ENCODE peak calls at places on chromosomes 13 and 19, in nine cellular contexts. One of them, this sample, is unnamed.

GRCh38 chr19:41746593-41747227 is 8.6 kb upstream of the CEACAM6 start:
- DNase-seq in NCI-H1105: peak
- DNase-seq in endothelial cell: peak
- DNase-seq in NCI-H1694 treated with DMSO at 0.1 percent for 48 hours: peak
- DNase-seq in T-helper 17 cell: no peak
- DNase-seq in memory B cell: peak
- DNase-seq in AG04449: peak
- DNase-seq in mesenteric fat pad: no peak
- DNase-seq in stimulated activated CD8-positive, alpha-beta memory T cell treated with anti-CD3 and anti-CD28 coated beads, Interleukin-2, amount 100 ng/mL, for 1 hour: peak
- DNase-seq in this sample: no peak

GRCh38 chr19:48230555-48231129 is 25.1 kb downstream of the CARD8 start:
- DNase-seq in NCI-H1105: no peak
- DNase-seq in endothelial cell: no peak
- DNase-seq in NCI-H1694 treated with DMSO at 0.1 percent for 48 hours: no peak
- DNase-seq in T-helper 17 cell: no peak
- DNase-seq in memory B cell: no peak
- DNase-seq in AG04449: no peak
- DNase-seq in mesenteric fat pad: no peak
- DNase-seq in stimulated activated CD8-positive, alpha-beta memory T cell treated with anti-CD3 and anti-CD28 coated beads, Interleukin-2, amount 100 ng/mL, for 1 hour: no peak
- DNase-seq in this sample: no peak

GRCh38 chr13:30870049-30870884 is 35.8 kb upstream of the MEDAG start:
- DNase-seq in NCI-H1105: no peak
- DNase-seq in endothelial cell: no peak
- DNase-seq in NCI-H1694 treated with DMSO at 0.1 percent for 48 hours: no peak
- DNase-seq in T-helper 17 cell: no peak
- DNase-seq in memory B cell: no peak
- DNase-seq in AG04449: peak
- DNase-seq in mesenteric fat pad: peak
- DNase-seq in stimulated activated CD8-positive, alpha-beta memory T cell treated with anti-CD3 and anti-CD28 coated beads, Interleukin-2, amount 100 ng/mL, for 1 hour: no peak
- DNase-seq in this sample: no peak

GRCh38 chr13:99619207-99619606 is 117.9 kb downstream of the TM9SF2 start:
- DNase-seq in NCI-H1105: no peak
- DNase-seq in endothelial cell: no peak
- DNase-seq in NCI-H1694 treated with DMSO at 0.1 percent for 48 hours: no peak
- DNase-seq in T-helper 17 cell: no peak
- DNase-seq in memory B cell: no peak
- DNase-seq in AG04449: no peak
- DNase-seq in mesenteric fat pad: no peak
- DNase-seq in stimulated activated CD8-positive, alpha-beta memory T cell treated with anti-CD3 and anti-CD28 coated beads, Interleukin-2, amount 100 ng/mL, for 1 hour: no peak
- DNase-seq in this sample: no peak

GRCh38 chr19:4134351-4134750 is 10.4 kb upstream of the MAP2K2 start:
- DNase-seq in NCI-H1105: no peak
- DNase-seq in endothelial cell: no peak
- DNase-seq in NCI-H1694 treated with DMSO at 0.1 percent for 48 hours: no peak
- DNase-seq in T-helper 17 cell: no peak
- DNase-seq in memory B cell: no peak
- DNase-seq in AG04449: no peak
- DNase-seq in mesenteric fat pad: no peak
- DNase-seq in stimulated activated CD8-positive, alpha-beta memory T cell treated with anti-CD3 and anti-CD28 coated beads, Interleukin-2, amount 100 ng/mL, for 1 hour: no peak
- DNase-seq in this sample: no peak

GRCh38 chr13:46202956-46203355 is 8.8 kb upstream of the LRRC63 start:
- DNase-seq in NCI-H1105: no peak
- DNase-seq in endothelial cell: no peak
- DNase-seq in NCI-H1694 treated with DMSO at 0.1 percent for 48 hours: no peak
- DNase-seq in T-helper 17 cell: no peak
- DNase-seq in memory B cell: no peak
- DNase-seq in AG04449: no peak
- DNase-seq in mesenteric fat pad: no peak
- DNase-seq in stimulated activated CD8-positive, alpha-beta memory T cell treated with anti-CD3 and anti-CD28 coated beads, Interleukin-2, amount 100 ng/mL, for 1 hour: no peak
- DNase-seq in this sample: no peak

GRCh38 chr13:111512707-111513106 is 192.3 kb downstream of the TEX29 start:
- DNase-seq in NCI-H1105: no peak
- DNase-seq in endothelial cell: no peak
- DNase-seq in NCI-H1694 treated with DMSO at 0.1 percent for 48 hours: no peak
- DNase-seq in T-helper 17 cell: no peak
- DNase-seq in memory B cell: no peak
- DNase-seq in AG04449: no peak
- DNase-seq in mesenteric fat pad: peak
- DNase-seq in stimulated activated CD8-positive, alpha-beta memory T cell treated with anti-CD3 and anti-CD28 coated beads, Interleukin-2, amount 100 ng/mL, for 1 hour: no peak
- DNase-seq in this sample: no peak

GRCh38 chr19:47093254-47093653 is 20.3 kb downstream of the ZC3H4 start:
- DNase-seq in NCI-H1105: no peak
- DNase-seq in endothelial cell: no peak
- DNase-seq in NCI-H1694 treated with DMSO at 0.1 percent for 48 hours: no peak
- DNase-seq in T-helper 17 cell: no peak
- DNase-seq in memory B cell: no peak
- DNase-seq in AG04449: no peak
- DNase-seq in mesenteric fat pad: no peak
- DNase-seq in stimulated activated CD8-positive, alpha-beta memory T cell treated with anti-CD3 and anti-CD28 coated beads, Interleukin-2, amount 100 ng/mL, for 1 hour: no peak
- DNase-seq in this sample: no peak

GRCh38 chr13:51000576-51001260 is 91.1 kb downstream of the RNASEH2B start:
- DNase-seq in NCI-H1105: peak
- DNase-seq in endothelial cell: no peak
- DNase-seq in NCI-H1694 treated with DMSO at 0.1 percent for 48 hours: peak
- DNase-seq in T-helper 17 cell: no peak
- DNase-seq in memory B cell: no peak
- DNase-seq in AG04449: no peak
- DNase-seq in mesenteric fat pad: no peak
- DNase-seq in stimulated activated CD8-positive, alpha-beta memory T cell treated with anti-CD3 and anti-CD28 coated beads, Interleukin-2, amount 100 ng/mL, for 1 hour: no peak
- DNase-seq in this sample: no peak

GRCh38 chr19:6772028-6772865 is at the start of gene VAV1:
- DNase-seq in NCI-H1105: no peak
- DNase-seq in endothelial cell: no peak
- DNase-seq in NCI-H1694 treated with DMSO at 0.1 percent for 48 hours: no peak
- DNase-seq in T-helper 17 cell: peak
- DNase-seq in memory B cell: peak
- DNase-seq in AG04449: no peak
- DNase-seq in mesenteric fat pad: no peak
- DNase-seq in stimulated activated CD8-positive, alpha-beta memory T cell treated with anti-CD3 and anti-CD28 coated beads, Interleukin-2, amount 100 ng/mL, for 1 hour: peak
- DNase-seq in this sample: peak

GRCh38 chr13:105474983-105475382 is 1060.5 kb downstream of the EFNB2 start:
- DNase-seq in NCI-H1105: no peak
- DNase-seq in endothelial cell: no peak
- DNase-seq in NCI-H1694 treated with DMSO at 0.1 percent for 48 hours: no peak
- DNase-seq in T-helper 17 cell: no peak
- DNase-seq in memory B cell: no peak
- DNase-seq in AG04449: no peak
- DNase-seq in mesenteric fat pad: no peak
- DNase-seq in stimulated activated CD8-positive, alpha-beta memory T cell treated with anti-CD3 and anti-CD28 coated beads, Interleukin-2, amount 100 ng/mL, for 1 hour: no peak
- DNase-seq in this sample: no peak

GRCh38 chr13:31160857-31161582 is 684 bp downstream of the HSPH1 start:
- DNase-seq in NCI-H1105: no peak
- DNase-seq in endothelial cell: peak
- DNase-seq in NCI-H1694 treated with DMSO at 0.1 percent for 48 hours: no peak
- DNase-seq in T-helper 17 cell: peak
- DNase-seq in memory B cell: peak
- DNase-seq in AG04449: no peak
- DNase-seq in mesenteric fat pad: peak
- DNase-seq in stimulated activated CD8-positive, alpha-beta memory T cell treated with anti-CD3 and anti-CD28 coated beads, Interleukin-2, amount 100 ng/mL, for 1 hour: peak
- DNase-seq in this sample: peak

GRCh38 chr13:25881136-25881926 is 170.5 kb downstream of the SHISA2 start:
- DNase-seq in NCI-H1105: no peak
- DNase-seq in endothelial cell: no peak
- DNase-seq in NCI-H1694 treated with DMSO at 0.1 percent for 48 hours: no peak
- DNase-seq in T-helper 17 cell: no peak
- DNase-seq in memory B cell: no peak
- DNase-seq in AG04449: no peak
- DNase-seq in mesenteric fat pad: no peak
- DNase-seq in stimulated activated CD8-positive, alpha-beta memory T cell treated with anti-CD3 and anti-CD28 coated beads, Interleukin-2, amount 100 ng/mL, for 1 hour: no peak
- DNase-seq in this sample: no peak

GRCh38 chr13:47672982-47673670 is 327.9 kb downstream of the SUCLA2 start:
- DNase-seq in NCI-H1105: no peak
- DNase-seq in endothelial cell: no peak
- DNase-seq in NCI-H1694 treated with DMSO at 0.1 percent for 48 hours: no peak
- DNase-seq in T-helper 17 cell: no peak
- DNase-seq in memory B cell: no peak
- DNase-seq in AG04449: peak
- DNase-seq in mesenteric fat pad: no peak
- DNase-seq in stimulated activated CD8-positive, alpha-beta memory T cell treated with anti-CD3 and anti-CD28 coated beads, Interleukin-2, amount 100 ng/mL, for 1 hour: no peak
- DNase-seq in this sample: no peak

GRCh38 chr19:2446390-2446789 is 10.4 kb downstream of the LMNB2 start:
- DNase-seq in NCI-H1105: no peak
- DNase-seq in endothelial cell: no peak
- DNase-seq in NCI-H1694 treated with DMSO at 0.1 percent for 48 hours: no peak
- DNase-seq in T-helper 17 cell: no peak
- DNase-seq in memory B cell: no peak
- DNase-seq in AG04449: no peak
- DNase-seq in mesenteric fat pad: no peak
- DNase-seq in stimulated activated CD8-positive, alpha-beta memory T cell treated with anti-CD3 and anti-CD28 coated beads, Interleukin-2, amount 100 ng/mL, for 1 hour: no peak
- DNase-seq in this sample: no peak

GRCh38 chr19:48487944-48488343 is 18.8 kb downstream of the CYTH2 start:
- DNase-seq in NCI-H1105: no peak
- DNase-seq in endothelial cell: no peak
- DNase-seq in NCI-H1694 treated with DMSO at 0.1 percent for 48 hours: no peak
- DNase-seq in T-helper 17 cell: no peak
- DNase-seq in memory B cell: no peak
- DNase-seq in AG04449: peak
- DNase-seq in mesenteric fat pad: no peak
- DNase-seq in stimulated activated CD8-positive, alpha-beta memory T cell treated with anti-CD3 and anti-CD28 coated beads, Interleukin-2, amount 100 ng/mL, for 1 hour: no peak
- DNase-seq in this sample: no peak

GRCh38 chr13:50214514-50214913 is 199.3 kb downstream of the KCNRG start:
- DNase-seq in NCI-H1105: no peak
- DNase-seq in endothelial cell: no peak
- DNase-seq in NCI-H1694 treated with DMSO at 0.1 percent for 48 hours: no peak
- DNase-seq in T-helper 17 cell: no peak
- DNase-seq in memory B cell: no peak
- DNase-seq in AG04449: no peak
- DNase-seq in mesenteric fat pad: no peak
- DNase-seq in stimulated activated CD8-positive, alpha-beta memory T cell treated with anti-CD3 and anti-CD28 coated beads, Interleukin-2, amount 100 ng/mL, for 1 hour: no peak
- DNase-seq in this sample: no peak

GRCh38 chr13:33525759-33526158 is 240.2 kb upstream of the STARD13 start:
- DNase-seq in NCI-H1105: no peak
- DNase-seq in endothelial cell: no peak
- DNase-seq in NCI-H1694 treated with DMSO at 0.1 percent for 48 hours: no peak
- DNase-seq in T-helper 17 cell: no peak
- DNase-seq in memory B cell: no peak
- DNase-seq in AG04449: no peak
- DNase-seq in mesenteric fat pad: no peak
- DNase-seq in stimulated activated CD8-positive, alpha-beta memory T cell treated with anti-CD3 and anti-CD28 coated beads, Interleukin-2, amount 100 ng/mL, for 1 hour: no peak
- DNase-seq in this sample: no peak

GRCh38 chr19:43519436-43520088 is 7.4 kb downstream of the ETHE1 start:
- DNase-seq in NCI-H1105: peak
- DNase-seq in endothelial cell: peak
- DNase-seq in NCI-H1694 treated with DMSO at 0.1 percent for 48 hours: peak
- DNase-seq in T-helper 17 cell: peak
- DNase-seq in memory B cell: peak
- DNase-seq in AG04449: peak
- DNase-seq in mesenteric fat pad: no peak
- DNase-seq in stimulated activated CD8-positive, alpha-beta memory T cell treated with anti-CD3 and anti-CD28 coated beads, Interleukin-2, amount 100 ng/mL, for 1 hour: peak
- DNase-seq in this sample: peak

GRCh38 chr13:44373601-44374347 is at the start of gene SERP2:
- DNase-seq in NCI-H1105: no peak
- DNase-seq in endothelial cell: peak
- DNase-seq in NCI-H1694 treated with DMSO at 0.1 percent for 48 hours: no peak
- DNase-seq in T-helper 17 cell: no peak
- DNase-seq in memory B cell: no peak
- DNase-seq in AG04449: no peak
- DNase-seq in mesenteric fat pad: no peak
- DNase-seq in stimulated activated CD8-positive, alpha-beta memory T cell treated with anti-CD3 and anti-CD28 coated beads, Interleukin-2, amount 100 ng/mL, for 1 hour: no peak
- DNase-seq in this sample: no peak

GRCh38 chr19:17468302-17469091 is 1.8 kb upstream of the SLC27A1 start:
- DNase-seq in NCI-H1105: no peak
- DNase-seq in endothelial cell: no peak
- DNase-seq in NCI-H1694 treated with DMSO at 0.1 percent for 48 hours: no peak
- DNase-seq in T-helper 17 cell: no peak
- DNase-seq in memory B cell: no peak
- DNase-seq in AG04449: no peak
- DNase-seq in mesenteric fat pad: no peak
- DNase-seq in stimulated activated CD8-positive, alpha-beta memory T cell treated with anti-CD3 and anti-CD28 coated beads, Interleukin-2, amount 100 ng/mL, for 1 hour: no peak
- DNase-seq in this sample: no peak

GRCh38 chr13:75263741-75264407 is 218.1 kb downstream of the TBC1D4 start:
- DNase-seq in NCI-H1105: no peak
- DNase-seq in endothelial cell: no peak
- DNase-seq in NCI-H1694 treated with DMSO at 0.1 percent for 48 hours: no peak
- DNase-seq in T-helper 17 cell: no peak
- DNase-seq in memory B cell: no peak
- DNase-seq in AG04449: no peak
- DNase-seq in mesenteric fat pad: no peak
- DNase-seq in stimulated activated CD8-positive, alpha-beta memory T cell treated with anti-CD3 and anti-CD28 coated beads, Interleukin-2, amount 100 ng/mL, for 1 hour: no peak
- DNase-seq in this sample: no peak

GRCh38 chr19:46685189-46685588 is 24.2 kb upstream of the DACT3 start:
- DNase-seq in NCI-H1105: no peak
- DNase-seq in endothelial cell: no peak
- DNase-seq in NCI-H1694 treated with DMSO at 0.1 percent for 48 hours: no peak
- DNase-seq in T-helper 17 cell: no peak
- DNase-seq in memory B cell: no peak
- DNase-seq in AG04449: no peak
- DNase-seq in mesenteric fat pad: no peak
- DNase-seq in stimulated activated CD8-positive, alpha-beta memory T cell treated with anti-CD3 and anti-CD28 coated beads, Interleukin-2, amount 100 ng/mL, for 1 hour: no peak
- DNase-seq in this sample: no peak

GRCh38 chr13:24709186-24709913 is 29.1 kb downstream of the ATP12A start:
- DNase-seq in NCI-H1105: no peak
- DNase-seq in endothelial cell: no peak
- DNase-seq in NCI-H1694 treated with DMSO at 0.1 percent for 48 hours: no peak
- DNase-seq in T-helper 17 cell: peak
- DNase-seq in memory B cell: no peak
- DNase-seq in AG04449: no peak
- DNase-seq in mesenteric fat pad: peak
- DNase-seq in stimulated activated CD8-positive, alpha-beta memory T cell treated with anti-CD3 and anti-CD28 coated beads, Interleukin-2, amount 100 ng/mL, for 1 hour: peak
- DNase-seq in this sample: peak

GRCh38 chr19:49343127-49343526 is 7.9 kb downstream of the CD37 start:
- DNase-seq in NCI-H1105: no peak
- DNase-seq in endothelial cell: no peak
- DNase-seq in NCI-H1694 treated with DMSO at 0.1 percent for 48 hours: no peak
- DNase-seq in T-helper 17 cell: no peak
- DNase-seq in memory B cell: no peak
- DNase-seq in AG04449: no peak
- DNase-seq in mesenteric fat pad: no peak
- DNase-seq in stimulated activated CD8-positive, alpha-beta memory T cell treated with anti-CD3 and anti-CD28 coated beads, Interleukin-2, amount 100 ng/mL, for 1 hour: no peak
- DNase-seq in this sample: no peak

GRCh38 chr19:34224996-34225658 is 29.2 kb upstream of the GARRE1 start:
- DNase-seq in NCI-H1105: no peak
- DNase-seq in endothelial cell: no peak
- DNase-seq in NCI-H1694 treated with DMSO at 0.1 percent for 48 hours: no peak
- DNase-seq in T-helper 17 cell: no peak
- DNase-seq in memory B cell: no peak
- DNase-seq in AG04449: no peak
- DNase-seq in mesenteric fat pad: no peak
- DNase-seq in stimulated activated CD8-positive, alpha-beta memory T cell treated with anti-CD3 and anti-CD28 coated beads, Interleukin-2, amount 100 ng/mL, for 1 hour: no peak
- DNase-seq in this sample: no peak

GRCh38 chr19:44571830-44572661 is 41.3 kb upstream of the IGSF23 start:
- DNase-seq in NCI-H1105: no peak
- DNase-seq in endothelial cell: no peak
- DNase-seq in NCI-H1694 treated with DMSO at 0.1 percent for 48 hours: no peak
- DNase-seq in T-helper 17 cell: no peak
- DNase-seq in memory B cell: no peak
- DNase-seq in AG04449: no peak
- DNase-seq in mesenteric fat pad: no peak
- DNase-seq in stimulated activated CD8-positive, alpha-beta memory T cell treated with anti-CD3 and anti-CD28 coated beads, Interleukin-2, amount 100 ng/mL, for 1 hour: no peak
- DNase-seq in this sample: no peak

GRCh38 chr13:88281846-88282245 is 610.7 kb downstream of the SLITRK5 start:
- DNase-seq in NCI-H1105: no peak
- DNase-seq in endothelial cell: no peak
- DNase-seq in NCI-H1694 treated with DMSO at 0.1 percent for 48 hours: no peak
- DNase-seq in T-helper 17 cell: no peak
- DNase-seq in memory B cell: no peak
- DNase-seq in AG04449: no peak
- DNase-seq in mesenteric fat pad: no peak
- DNase-seq in stimulated activated CD8-positive, alpha-beta memory T cell treated with anti-CD3 and anti-CD28 coated beads, Interleukin-2, amount 100 ng/mL, for 1 hour: no peak
- DNase-seq in this sample: no peak

GRCh38 chr13:75473472-75473871 is 8.5 kb downstream of the TBC1D4 start:
- DNase-seq in NCI-H1105: no peak
- DNase-seq in endothelial cell: no peak
- DNase-seq in NCI-H1694 treated with DMSO at 0.1 percent for 48 hours: no peak
- DNase-seq in T-helper 17 cell: no peak
- DNase-seq in memory B cell: no peak
- DNase-seq in AG04449: no peak
- DNase-seq in mesenteric fat pad: no peak
- DNase-seq in stimulated activated CD8-positive, alpha-beta memory T cell treated with anti-CD3 and anti-CD28 coated beads, Interleukin-2, amount 100 ng/mL, for 1 hour: no peak
- DNase-seq in this sample: no peak

GRCh38 chr19:42440357-42441046 is 2.2 kb downstream of the CXCL17 start:
- DNase-seq in NCI-H1105: peak
- DNase-seq in endothelial cell: peak
- DNase-seq in NCI-H1694 treated with DMSO at 0.1 percent for 48 hours: peak
- DNase-seq in T-helper 17 cell: peak
- DNase-seq in memory B cell: peak
- DNase-seq in AG04449: no peak
- DNase-seq in mesenteric fat pad: peak
- DNase-seq in stimulated activated CD8-positive, alpha-beta memory T cell treated with anti-CD3 and anti-CD28 coated beads, Interleukin-2, amount 100 ng/mL, for 1 hour: peak
- DNase-seq in this sample: peak

GRCh38 chr13:24911135-24911524 is 147.2 kb downstream of the RNF17 start:
- DNase-seq in NCI-H1105: no peak
- DNase-seq in endothelial cell: no peak
- DNase-seq in NCI-H1694 treated with DMSO at 0.1 percent for 48 hours: no peak
- DNase-seq in T-helper 17 cell: no peak
- DNase-seq in memory B cell: no peak
- DNase-seq in AG04449: no peak
- DNase-seq in mesenteric fat pad: no peak
- DNase-seq in stimulated activated CD8-positive, alpha-beta memory T cell treated with anti-CD3 and anti-CD28 coated beads, Interleukin-2, amount 100 ng/mL, for 1 hour: no peak
- DNase-seq in this sample: no peak

This sample was measured in activated CD4-positive, CD25-positive, alpha-beta regulatory T cell treated with anti-CD3 and anti-CD28 coated beads, Interleukin-2, amount 50 U/mL, for 16 hours.